ENCODE peak calls at places on chromosomes 7 and 10, in ten cellular contexts. C is skeletal muscle cell; P is HuH-7; S is hepatocyte; J is central memory CD4-positive, alpha-beta T cell; W is LHCN-M2; M is cardiac fibroblast; O is nephron progenitor cell; N is stimulated activated CD8-positive, alpha-beta memory T cell treated with anti-CD3 and anti-CD28 coated beads, Interleukin-4, amount 100 ng/mL, for 1 hour; K is HFFc6. G is an unnamed sample.

GRCh38 chr7:155665079-155665956 is 20.9 kb downstream of the RBM33 start:
- DNase-seq in C (no peak), P (no peak), S (no peak), J (no peak), W (no peak), M (no peak), O (no peak), N (no peak), K (no peak), G (no peak)

GRCh38 chr7:80428161-80429054 is 83.5 kb downstream of the GNAT3 start:
- DNase-seq in C (no peak), P (peak; percentile 31), S (peak; percentile 58), J (no peak), W (peak; percentile 84), M (peak; percentile 85), O (no peak), N (no peak), K (peak; percentile 43), G (peak; percentile 53)

GRCh38 chr7:139095194-139095659 is 14.3 kb downstream of the ZC3HAV1 start:
- DNase-seq in C (no peak), P (no peak), S (no peak), J (peak; percentile 96), W (no peak), M (no peak), O (no peak), N (peak; percentile 61), K (no peak), G (no peak)

GRCh38 chr7:1858435-1859265 is 188.6 kb downstream of the ELFN1 start:
- DNase-seq in C (no peak), P (no peak), S (no peak), J (no peak), W (no peak), M (no peak), O (peak; percentile 4), N (no peak), K (no peak), G (no peak)

GRCh38 chr10:43610636-43611035 is 4.4 kb downstream of the ZNF485 start:
- DNase-seq in C (peak; percentile 19), P (no peak), S (no peak), J (no peak), W (peak; percentile 28), M (no peak), O (no peak), N (no peak), K (peak; percentile 48), G (no peak)

GRCh38 chr10:35632027-35632426 is 10.1 kb downstream of the FZD8 start:
- DNase-seq in C (no peak), P (no peak), S (no peak), J (no peak), W (no peak), M (no peak), O (no peak), N (no peak), K (no peak), G (no peak)

GRCh38 chr7:137778511-137778910 is 68.3 kb downstream of the DGKI start:
- DNase-seq in C (no peak), P (no peak), S (no peak), J (no peak), W (no peak), M (no peak), O (no peak), N (no peak), K (no peak), G (no peak)

GRCh38 chr10:75696536-75696935 is 265.1 kb downstream of the LRMDA start:
- DNase-seq in C (no peak), P (no peak), S (no peak), J (no peak), W (no peak), M (no peak), O (no peak), N (no peak), K (no peak), G (no peak)

GRCh38 chr10:14779053-14779649 is 4.5 kb upstream of the FAM107B start:
- DNase-seq in C (no peak), P (no peak), S (peak; percentile 35), J (no peak), W (no peak), M (peak; percentile 12), O (no peak), N (no peak), K (peak; percentile 64), G (no peak)

GRCh38 chr7:68014031-68014774 is 1017.6 kb downstream of the TYW1 start:
- DNase-seq in C (no peak), P (no peak), S (no peak), J (no peak), W (no peak), M (no peak), O (no peak), N (no peak), K (no peak), G (no peak)

GRCh38 chr7:155788616-155789000 is 23.7 kb downstream of the SHH start:
- DNase-seq in C (no peak), P (no peak), S (no peak), J (no peak), W (no peak), M (no peak), O (no peak), N (no peak), K (no peak), G (peak; percentile 11)

GRCh38 chr10:48460148-48460545 is 144.7 kb downstream of the ARHGAP22 start:
- DNase-seq in C (no peak), P (no peak), S (no peak), J (no peak), W (no peak), M (no peak), O (no peak), N (no peak), K (no peak), G (no peak)

GRCh38 chr10:129095980-129096339 is 371.1 kb upstream of the MGMT start:
- DNase-seq in C (no peak), P (no peak), S (no peak), J (no peak), W (no peak), M (no peak), O (no peak), N (no peak), K (no peak), G (no peak)

GRCh38 chr10:99330675-99330924 is 1.4 kb downstream of the CNNM1 start:
- DNase-seq in C (no peak), P (no peak), S (no peak), J (no peak), W (no peak), M (no peak), O (no peak), N (no peak), K (no peak), G (no peak)

GRCh38 chr7:7707756-7708310 is 10.6 kb downstream of the RPA3 start:
- DNase-seq in C (no peak), P (no peak), S (peak; percentile 31), J (no peak), W (peak; percentile 28), M (no peak), O (no peak), N (no peak), K (peak; percentile 1), G (no peak)

GRCh38 chr10:112689327-112689726 is 242.3 kb downstream of the VTI1A start:
- DNase-seq in C (no peak), P (peak; percentile 37), S (peak; percentile 27), J (no peak), W (no peak), M (peak; percentile 36), O (peak; percentile 41), N (no peak), K (no peak), G (no peak)

GRCh38 chr7:134327896-134328295 is 11.2 kb upstream of the SLC35B4 start:
- DNase-seq in C (no peak), P (peak; percentile 36), S (peak; percentile 38), J (peak; percentile 27), W (peak; percentile 64), M (peak; percentile 58), O (peak; percentile 53), N (peak; percentile 24), K (peak; percentile 24), G (peak; percentile 58)